ENCODE peak calls at places on chromosomes 5 and 9, in four cellular contexts. V, A, P and G are unnamed samples.

GRCh38 chr9:124390812-124391658 is 24.2 kb downstream of the PSMB7 start:
- DNase-seq in V (peak), A (no peak), P (peak), G (peak)

GRCh38 chr9:7342229-7342628 is 457.3 kb downstream of the DMAC1 start:
- DNase-seq in V (no peak), A (no peak), P (no peak), G (no peak)

GRCh38 chr5:80871541-80871961 is 88.6 kb upstream of the RASGRF2 start:
- DNase-seq in V (peak), A (no peak), P (no peak), G (peak)

GRCh38 chr5:126969548-126969947 is 60.8 kb downstream of the MARCHF3 start:
- DNase-seq in V (no peak), A (peak), P (no peak), G (no peak)

GRCh38 chr5:169980418-169981053 is at the start of gene INSYN2B:
- DNase-seq in V (peak), A (no peak), P (peak), G (peak)

GRCh38 chr5:143938230-143938629 is 126.3 kb downstream of the HMHB1 start:
- DNase-seq in V (no peak), A (no peak), P (no peak), G (no peak)

GRCh38 chr9:1018121-1018520 is 32.0 kb upstream of the DMRT2 start:
- DNase-seq in V (peak), A (no peak), P (no peak), G (no peak)

GRCh38 chr5:76337949-76338589 is 65.0 kb upstream of the IQGAP2 start:
- DNase-seq in V (peak), A (peak), P (peak), G (peak)

GRCh38 chr5:5403736-5404135 is 18.7 kb upstream of the ICE1 start:
- DNase-seq in V (no peak), A (no peak), P (no peak), G (no peak)

GRCh38 chr9:12554636-12555035 is 138.5 kb upstream of the TYRP1 start:
- DNase-seq in V (peak), A (no peak), P (no peak), G (no peak)

GRCh38 chr5:138138949-138139775 is at the start of gene NME5:
- DNase-seq in V (no peak), A (peak), P (no peak), G (no peak)
- TF ChIP-seq REST in V (no peak), A (no peak), P (no peak), G (no peak)

DNA sequence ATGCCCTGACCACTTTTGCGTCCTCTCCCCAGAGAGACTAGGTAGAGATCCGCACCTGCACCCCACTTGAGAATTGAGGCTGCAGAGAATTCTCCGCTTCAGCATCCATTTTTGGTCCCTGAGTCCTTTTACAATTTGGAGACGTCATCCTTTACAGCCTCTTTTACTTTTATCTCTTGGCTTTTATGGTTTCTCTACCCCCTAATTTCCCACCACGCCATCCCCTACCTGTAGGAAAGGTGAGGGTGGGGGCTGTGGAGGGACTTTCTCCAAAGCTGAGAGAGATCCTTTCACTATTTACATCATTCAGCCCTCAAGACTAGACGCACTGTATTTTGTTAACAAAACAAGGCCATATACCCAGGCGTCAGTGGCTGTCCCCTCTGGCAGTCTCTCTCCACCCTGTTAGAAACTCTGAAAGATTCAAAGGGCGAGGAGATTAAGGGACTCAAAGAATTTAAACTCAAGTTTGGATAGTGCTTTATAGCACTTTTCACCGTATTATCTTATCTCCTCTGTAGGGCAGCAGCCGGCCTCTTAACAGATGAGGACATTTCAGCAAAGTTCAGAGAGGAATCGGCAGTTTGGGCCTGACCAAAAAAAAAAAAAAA is 1.7 kb downstream of the MSX2 start:
- DNase-seq in V (no peak), A (no peak), P (no peak), G (no peak)
- TF ChIP-seq POLR2AphosphoS2 in V (no peak), A (no peak), P (no peak), G (no peak)

GRCh38 chr5:417301-417700 is 25.7 kb upstream of the EXOC3 start:
- DNase-seq in V (no peak), A (no peak), P (no peak), G (no peak)
- TF ChIP-seq JUNB in V (no peak), A (no peak), P (no peak), G (no peak)

DNA sequence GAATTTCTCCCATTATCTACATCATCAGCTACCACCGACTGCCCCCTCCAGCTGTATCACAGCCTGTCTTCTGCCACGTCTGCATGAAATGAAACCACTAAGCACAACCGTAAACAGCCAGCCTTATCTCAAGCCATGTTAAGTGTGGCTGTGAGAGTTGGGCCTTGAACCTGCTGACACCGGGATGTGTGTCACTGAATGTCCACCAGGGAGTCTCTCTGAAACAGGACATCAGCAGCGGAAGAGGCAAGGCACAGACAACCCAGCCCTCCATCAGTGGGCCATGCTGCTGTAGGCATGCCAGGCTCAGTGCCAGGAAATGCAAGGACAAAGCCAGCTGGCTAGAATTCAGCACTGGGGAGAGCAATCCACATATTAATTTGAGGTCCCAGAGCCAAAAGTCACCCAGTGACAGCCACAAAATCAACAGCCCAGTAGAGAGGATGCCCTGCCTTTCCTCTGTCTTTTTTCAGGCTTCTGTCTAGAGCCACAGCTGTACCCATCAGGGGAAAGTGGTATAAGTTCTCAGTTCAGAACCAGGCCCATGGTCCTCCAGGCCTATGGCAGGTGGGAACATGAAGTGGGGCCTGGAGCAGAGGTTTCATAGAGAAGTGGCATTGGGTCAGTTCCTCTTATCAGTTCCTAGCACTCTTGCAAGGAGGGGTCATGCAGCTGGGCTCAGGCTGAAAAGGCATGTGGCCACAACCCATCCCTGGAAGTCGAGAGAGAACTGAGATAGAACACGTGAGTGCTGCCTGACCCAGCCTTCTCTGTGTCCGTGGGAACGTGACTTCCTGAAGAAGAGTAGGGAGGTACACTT is 199.5 kb downstream of the ESM1 start:
- DNase-seq in V (no peak), A (peak), P (peak), G (no peak)
- TF ChIP-seq REST in V (no peak), A (peak), P (peak), G (no peak)

DNA sequence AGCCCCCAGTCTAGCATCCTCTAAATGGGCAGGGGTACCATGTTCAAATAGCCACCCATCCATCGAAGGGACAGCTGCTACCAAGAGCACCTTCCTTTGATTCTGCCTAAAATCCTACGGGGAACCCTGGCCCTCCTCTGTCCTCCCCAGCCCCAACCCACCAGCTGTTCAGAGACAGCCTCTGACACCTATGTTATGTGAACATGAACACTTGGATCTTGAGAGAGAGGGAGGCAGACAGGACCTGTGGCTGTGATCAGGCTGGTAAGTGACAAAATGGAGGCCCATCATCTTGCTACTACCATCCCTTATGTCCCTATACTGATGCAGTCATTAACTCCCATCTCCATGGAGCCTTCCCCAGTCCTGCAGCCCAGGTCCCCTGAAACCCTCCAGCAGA is 8.2 kb downstream of the SLC23A1 start:
- DNase-seq in V (no peak), A (no peak), P (no peak), G (no peak)
- TF ChIP-seq POLR2AphosphoS2 in V (no peak), A (no peak), P (no peak), G (no peak)

GRCh38 chr5:172763120-172763464 is 7.9 kb downstream of the DUSP1 start:
- DNase-seq in V (no peak), A (no peak), P (no peak), G (no peak)

GRCh38 chr5:172765766-172766286 is 5.2 kb downstream of the DUSP1 start:
- DNase-seq in V (no peak), A (no peak), P (no peak), G (no peak)

GRCh38 chr5:172766287-172767104 is 4.5 kb downstream of the DUSP1 start:
- DNase-seq in V (peak), A (no peak), P (no peak), G (no peak)

GRCh38 chr5:172762214-172763119 is 8.5 kb downstream of the DUSP1 start:
- DNase-seq in V (no peak), A (no peak), P (no peak), G (no peak)

DNA sequence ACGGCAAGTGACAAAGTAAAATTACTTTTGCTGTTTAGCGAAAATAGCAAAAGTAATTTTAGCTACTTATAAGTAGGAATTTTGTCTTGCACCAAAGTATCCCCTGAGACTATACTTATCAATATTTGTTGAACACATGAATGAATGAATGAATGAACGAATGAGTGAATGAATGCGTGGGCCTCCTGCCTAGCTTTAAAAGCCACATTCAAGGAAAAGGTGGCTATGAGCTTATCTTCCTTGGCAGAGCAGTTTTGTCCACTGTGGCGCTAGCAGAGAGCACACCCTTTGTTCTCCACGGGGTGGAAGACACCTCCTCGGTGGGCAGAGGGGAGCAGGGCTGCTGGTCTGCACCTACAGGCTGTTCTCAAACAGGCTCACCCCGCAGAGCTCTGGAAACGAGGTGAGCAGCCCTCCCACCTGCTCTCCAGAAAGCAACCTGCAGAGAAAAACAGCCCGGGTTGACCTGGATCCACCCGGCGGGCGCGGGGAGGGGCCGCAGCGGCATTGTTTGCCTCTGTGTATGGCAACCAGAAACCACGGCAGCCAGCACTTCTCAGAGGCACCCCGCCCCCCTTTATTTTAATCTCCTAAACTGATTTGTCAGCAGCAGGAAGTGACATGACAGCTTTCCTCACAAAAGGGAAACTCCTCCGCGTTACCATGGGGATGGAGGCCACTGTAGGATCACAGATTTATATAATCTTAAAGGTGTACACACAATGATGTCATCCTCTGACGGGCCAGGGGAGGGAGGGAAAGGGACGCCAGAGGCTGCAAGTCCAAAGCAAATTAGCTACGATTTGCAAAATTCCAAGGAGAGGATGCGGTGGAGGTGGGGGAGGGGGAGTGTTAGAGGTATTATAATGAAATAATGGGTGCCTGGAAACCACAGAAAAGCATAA is 5.9 kb downstream of the DUSP1 start:
- DNase-seq in V (peak), A (peak), P (peak), G (peak)
- TF ChIP-seq JUNB in V (no peak), A (peak), P (no peak), G (peak)

GRCh38 chr5:167352801-167353200 is 938.6 kb upstream of the WWC1 start:
- DNase-seq in V (no peak), A (no peak), P (no peak), G (no peak)
- TF ChIP-seq REST in V (no peak), A (no peak), P (no peak), G (no peak)

DNA sequence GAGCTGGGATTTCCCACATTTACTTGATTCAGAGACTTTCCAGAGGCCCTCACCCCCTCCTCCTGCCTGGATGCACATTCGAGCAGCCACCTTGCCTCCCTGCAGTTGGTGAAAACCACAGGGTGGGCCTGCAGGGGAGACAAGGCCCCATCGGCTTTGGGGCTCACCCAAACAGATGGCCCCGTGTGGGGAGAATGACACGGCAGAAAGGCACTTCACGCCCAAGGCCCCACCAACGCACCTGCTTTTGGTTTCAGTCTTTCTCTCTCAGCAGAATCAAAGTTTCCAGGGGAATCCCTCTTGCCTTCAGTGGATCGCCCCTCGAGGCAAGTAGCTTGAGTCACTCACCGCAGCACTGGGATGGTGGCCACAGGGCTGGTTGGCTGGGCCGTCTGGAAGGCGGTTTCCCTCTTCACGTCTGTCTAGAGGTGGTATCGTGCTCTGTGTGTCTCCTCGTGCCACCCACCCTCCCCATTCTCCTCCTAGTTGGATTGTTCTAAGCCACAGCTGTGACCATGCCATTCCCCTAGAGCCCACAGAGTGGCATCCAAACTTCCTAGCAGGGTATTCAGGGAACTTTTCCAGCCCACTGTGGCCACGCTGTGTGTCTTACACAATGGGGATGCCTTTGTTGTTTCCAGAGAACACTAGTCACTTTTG is 31.8 kb downstream of the SEC61B start:
- DNase-seq in V (no peak), A (peak), P (no peak), G (no peak)
- TF ChIP-seq POLR2AphosphoS2 in V (no peak), A (no peak), P (no peak), G (no peak)

DNA sequence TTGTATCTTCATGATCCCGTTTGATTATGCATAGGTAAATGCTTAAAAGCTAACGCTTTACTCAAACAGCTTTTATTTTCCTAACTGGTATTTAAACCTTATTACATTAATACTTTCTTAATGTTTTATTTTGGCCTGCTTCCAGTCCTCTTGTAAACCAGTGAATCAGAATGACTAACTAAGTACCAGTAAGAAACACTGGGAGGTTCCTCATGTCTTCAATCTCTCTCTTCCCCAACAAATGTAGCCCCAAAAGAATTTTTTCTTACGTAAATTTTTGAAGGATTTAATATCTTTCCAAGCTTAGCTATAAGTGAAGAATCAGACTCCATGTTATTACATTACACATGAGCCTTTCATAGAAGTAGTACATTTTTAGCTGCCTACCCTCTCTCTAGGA is 420.5 kb downstream of the GABRG2 start:
- DNase-seq in V (no peak), A (no peak), P (no peak), G (no peak)
- TF ChIP-seq JUNB in V (no peak), A (no peak), P (no peak), G (no peak)

GRCh38 chr5:129945779-129946270 is 41.6 kb downstream of the CHSY3 start:
- DNase-seq in V (no peak), A (no peak), P (no peak), G (no peak)
- TF ChIP-seq REST in V (no peak), A (no peak), P (no peak), G (no peak)